ENCODE peak calls at places on chromosomes 4 and X, in four cellular contexts. D is HepG2, E is GM12878, I is K562. O is an unnamed sample.

GRCh38 chrX:12011075-12011474 is 127.2 kb upstream of the FRMPD4 start:
- DNase-seq in D (no peak), E (no peak), I (no peak), O (no peak)

GRCh38 chrX:134836497-134836968 is 154.3 kb upstream of the SMIM10 start:
- DNase-seq in D (no peak), E (no peak), I (peak), O (no peak)

GRCh38 chr4:1060646-1061371 is 49.4 kb downstream of the FGFRL1 start:
- DNase-seq in D (no peak), E (no peak), I (no peak), O (no peak)

GRCh38 chr4:3416821-3417221 is 24.9 kb upstream of the HGFAC start:
- DNase-seq in D (no peak), E (no peak), I (no peak), O (no peak)

GRCh38 chr4:153447175-153447887 is 18.8 kb upstream of the TMEM131L start:
- DNase-seq in D (no peak), E (no peak), I (no peak), O (no peak)

GRCh38 chr4:85580489-85580888 is 105.5 kb downstream of the ARHGAP24 start:
- DNase-seq in D (no peak), E (no peak), I (peak), O (no peak)

GRCh38 chr4:123325241-123325681 is 71.3 kb upstream of the SPRY1 start:
- DNase-seq in D (no peak), E (peak), I (no peak), O (no peak)

GRCh38 chr4:42927946-42928345 is 35.4 kb downstream of the GRXCR1 start:
- DNase-seq in D (no peak), E (no peak), I (no peak), O (no peak)

GRCh38 chrX:16892504-16893362 is 22.6 kb upstream of the RBBP7 start:
- DNase-seq in D (peak), E (peak), I (peak), O (no peak)

GRCh38 chr4:156322592-156322991 is 368.9 kb upstream of the CTSO start:
- DNase-seq in D (no peak), E (no peak), I (no peak), O (no peak)

GRCh38 chr4:89797117-89797516 is 39.8 kb downstream of the SNCA start:
- DNase-seq in D (no peak), E (no peak), I (no peak), O (no peak)

GRCh38 chrX:136185409-136186022 is 38.2 kb downstream of the FHL1 start:
- DNase-seq in D (no peak), E (no peak), I (no peak), O (no peak)
- TF ChIP-seq CBX5 in D (no peak), E (no peak), I (no peak), O (no peak)

GRCh38 chr4:107034091-107034698 is 1.9 kb downstream of the DKK2 start:
- DNase-seq in D (peak), E (no peak), I (no peak), O (peak)
- TF ChIP-seq CBX5 in D (no peak), E (no peak), I (no peak), O (no peak)

DNA sequence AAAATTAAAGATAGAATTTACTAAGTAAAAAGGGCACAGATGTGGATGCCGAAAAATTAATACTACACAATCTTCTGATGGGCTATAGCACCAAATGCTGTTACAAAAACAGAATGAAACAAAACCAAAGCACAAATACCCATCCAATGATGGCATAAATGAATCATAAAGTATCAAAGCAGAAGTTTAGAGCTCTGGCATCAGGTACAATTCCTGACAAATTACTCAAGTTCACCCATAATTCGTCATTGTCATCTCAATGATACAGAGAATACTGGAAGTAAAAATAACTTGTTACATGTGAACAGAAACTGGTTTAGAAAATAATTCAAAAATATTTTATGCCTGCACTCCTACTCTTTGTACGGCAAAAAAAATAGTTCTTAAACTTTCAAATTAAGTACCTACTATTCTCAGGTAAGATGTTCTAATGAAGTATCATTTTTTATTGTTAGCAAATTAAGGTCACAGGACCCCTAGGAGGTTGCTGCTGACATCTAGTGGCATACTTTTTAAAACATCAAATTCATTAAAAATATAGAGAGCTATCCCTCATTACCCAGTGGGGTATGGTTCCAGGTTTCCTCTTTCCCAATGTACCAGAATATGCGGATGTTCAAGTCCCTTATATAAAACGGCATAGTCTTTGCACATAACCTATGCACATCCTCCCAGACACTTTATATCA is 126.1 kb downstream of the INPP4B start:
- DNase-seq in D (no peak), E (no peak), I (no peak), O (no peak)
- TF ChIP-seq CBX5 in D (no peak), E (no peak), I (no peak), O (no peak)

GRCh38 chr4:78004270-78004669 is 52.9 kb upstream of the FRAS1 start:
- DNase-seq in D (no peak), E (no peak), I (no peak), O (no peak)

DNA sequence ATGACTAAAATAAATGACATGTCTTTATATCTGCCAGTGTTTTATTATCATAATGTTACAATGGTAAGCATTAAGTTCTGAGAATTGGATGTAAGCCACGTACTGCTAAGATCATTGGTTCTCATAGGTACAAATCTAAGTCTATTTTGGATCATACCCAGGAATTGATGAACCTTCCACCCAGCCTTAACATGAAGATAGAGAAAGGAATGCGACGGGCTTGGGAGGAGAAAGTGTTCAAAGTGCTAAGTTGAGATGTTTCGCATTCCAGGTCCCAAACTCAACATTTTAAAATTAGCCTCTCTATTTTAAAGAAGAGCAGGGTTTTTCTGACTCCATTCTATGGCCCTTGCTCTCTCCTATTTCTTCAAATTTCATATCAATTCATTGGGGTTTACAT is 54.9 kb upstream of the FRAS1 start:
- DNase-seq in D (peak), E (no peak), I (no peak), O (no peak)
- TF ChIP-seq CBX5 in D (no peak), E (no peak), I (no peak), O (no peak)

GRCh38 chr4:189941005-189941450 is 356 bp downstream of the FRG1 start:
- DNase-seq in D (no peak), E (no peak), I (no peak), O (no peak)

GRCh38 chr4:189940178-189941004 is at the start of gene FRG1:
- DNase-seq in D (peak), E (peak), I (peak), O (peak)
- TF ChIP-seq CBX5 in D (peak), E (peak), I (no peak), O (no peak)

GRCh38 chr4:13522282-13523104 is 21.8 kb downstream of the NKX3-2 start:
- DNase-seq in D (no peak), E (no peak), I (no peak), O (peak)
- TF ChIP-seq CBX5 in D (no peak), E (no peak), I (no peak), O (no peak)

DNA sequence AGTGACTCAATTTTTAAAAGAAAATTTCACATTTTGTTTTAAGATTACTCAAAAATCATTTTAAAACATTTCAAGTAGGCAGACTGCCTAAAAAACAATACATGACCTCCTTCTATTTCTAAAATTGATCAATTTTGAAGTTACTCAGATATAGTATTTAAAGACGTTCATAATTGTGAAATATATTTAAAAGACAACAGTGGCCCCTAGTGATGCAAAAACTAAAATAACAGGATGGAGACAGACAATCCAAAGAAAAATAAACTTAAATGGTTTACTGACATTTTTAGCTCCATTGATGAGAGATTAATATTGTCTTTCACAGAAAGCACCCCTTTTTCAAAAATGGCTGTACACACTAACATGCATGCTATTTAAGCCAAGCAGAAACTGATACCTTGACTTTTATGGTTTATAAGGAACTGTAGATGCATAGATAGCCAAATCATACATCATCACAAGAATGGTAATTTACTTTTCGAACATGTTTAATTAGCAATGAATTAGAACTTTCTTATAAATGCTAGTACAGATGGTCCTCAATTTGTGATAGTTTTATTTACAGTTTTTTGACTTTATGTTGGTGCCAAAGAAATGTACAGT is 69.8 kb upstream of the FAT4 start:
- DNase-seq in D (no peak), E (no peak), I (no peak), O (no peak)
- TF ChIP-seq CBX5 in D (no peak), E (no peak), I (no peak), O (no peak)